ENCODE peak calls at places on chromosomes 6 and 20, in seven cellular contexts. M, L, S, Z, I, J and U are unnamed samples.

GRCh38 chr20:51176846-51177245 is 153.9 kb upstream of the KCNG1 start:
- DNase-seq in M (no peak), L (no peak), S (no peak), Z (no peak), I (peak; percentile 76), J (no peak), U (peak; percentile 18)

GRCh38 chr6:6546318-6547110 is 42.0 kb upstream of the LY86 start:
- DNase-seq in M (peak; percentile 73), L (peak; percentile 47), S (peak; percentile 21), Z (no peak), I (peak; percentile 64), J (peak; percentile 8), U (peak; percentile 1)

GRCh38 chr6:32967151-32968091 is 973 bp upstream of the BRD2 start:
- DNase-seq in M (peak; percentile 65), L (no peak), S (peak; percentile 67), Z (no peak), I (peak; percentile 94), J (no peak), U (peak; percentile 49)

GRCh38 chr6:14711056-14711703 is 534.7 kb upstream of the JARID2 start:
- DNase-seq in M (peak; percentile 66), L (no peak), S (peak; percentile 86), Z (no peak), I (peak; percentile 69), J (peak; percentile 65), U (peak; percentile 98)

GRCh38 chr6:55798571-55798970 is 76.8 kb downstream of the BMP5 start:
- DNase-seq in M (no peak), L (no peak), S (no peak), Z (no peak), I (no peak), J (no peak), U (no peak)

GRCh38 chr6:34487536-34487935 is 21.7 kb downstream of the PACSIN1 start:
- DNase-seq in M (no peak), L (no peak), S (no peak), Z (no peak), I (no peak), J (no peak), U (no peak)

GRCh38 chr20:56247954-56248782 is at the start of gene MC3R:
- DNase-seq in M (peak; percentile 79), L (peak; percentile 38), S (no peak), Z (peak; percentile 27), I (peak; percentile 75), J (peak; percentile 29), U (peak; percentile 30)

GRCh38 chr20:6828794-6829423 is 61.4 kb downstream of the BMP2 start:
- DNase-seq in M (peak; percentile 46), L (peak; percentile 67), S (peak; percentile 61), Z (no peak), I (peak; percentile 82), J (peak; percentile 15), U (peak; percentile 43)

GRCh38 chr6:37710616-37711015 is 12.9 kb upstream of the MDGA1 start:
- DNase-seq in M (no peak), L (no peak), S (no peak), Z (no peak), I (no peak), J (no peak), U (no peak)

GRCh38 chr20:24681634-24682495 is 212.4 kb downstream of the SYNDIG1 start:
- DNase-seq in M (no peak), L (no peak), S (no peak), Z (no peak), I (no peak), J (no peak), U (no peak)

GRCh38 chr20:49674383-49675352 is 39.0 kb downstream of the B4GALT5 start:
- DNase-seq in M (no peak), L (no peak), S (no peak), Z (no peak), I (peak; percentile 59), J (peak; percentile 13), U (peak; percentile 30)

GRCh38 chr6:54935739-54936138 is 89.2 kb downstream of the FAM83B start:
- DNase-seq in M (no peak), L (no peak), S (peak; percentile 39), Z (no peak), I (peak; percentile 80), J (peak; percentile 35), U (peak; percentile 87)

GRCh38 chr6:108564178-108564577 is 3.5 kb downstream of the FOXO3 start:
- DNase-seq in M (no peak), L (no peak), S (peak; percentile 80), Z (no peak), I (no peak), J (peak; percentile 73), U (peak; percentile 98)

GRCh38 chr6:37141291-37142046 is 28.5 kb upstream of the PIM1 start:
- DNase-seq in M (peak; percentile 87), L (peak; percentile 75), S (peak; percentile 80), Z (peak; percentile 89), I (peak; percentile 96), J (peak; percentile 64), U (peak; percentile 81)

GRCh38 chr20:58064411-58065010 is 163.9 kb downstream of the ANKRD60 start:
- DNase-seq in M (no peak), L (no peak), S (no peak), Z (no peak), I (no peak), J (no peak), U (no peak)

GRCh38 chr20:44664127-44664526 is 12.6 kb upstream of the ADA start:
- DNase-seq in M (no peak), L (no peak), S (no peak), Z (no peak), I (no peak), J (peak; percentile 29), U (no peak)

GRCh38 chr6:112024464-112024863 is 29.4 kb upstream of the CCN6 start:
- DNase-seq in M (no peak), L (no peak), S (no peak), Z (no peak), I (no peak), J (no peak), U (no peak)

GRCh38 chr20:53034899-53035298 is 62.7 kb downstream of the TSHZ2 start:
- DNase-seq in M (no peak), L (no peak), S (no peak), Z (no peak), I (peak; percentile 39), J (no peak), U (no peak)

GRCh38 chr20:53036992-53037391 is 64.8 kb downstream of the TSHZ2 start:
- DNase-seq in M (no peak), L (no peak), S (no peak), Z (no peak), I (no peak), J (no peak), U (no peak)

GRCh38 chr20:53030061-53030460 is 57.9 kb downstream of the TSHZ2 start:
- DNase-seq in M (no peak), L (no peak), S (no peak), Z (no peak), I (no peak), J (no peak), U (no peak)

GRCh38 chr20:53032021-53033001 is 60.2 kb downstream of the TSHZ2 start:
- DNase-seq in M (no peak), L (no peak), S (peak; percentile 95), Z (no peak), I (no peak), J (peak; percentile 63), U (peak; percentile 25)

GRCh38 chr20:53033176-53033575 is 61.0 kb downstream of the TSHZ2 start:
- DNase-seq in M (no peak), L (no peak), S (no peak), Z (no peak), I (no peak), J (no peak), U (no peak)
- H3K23ac ChIP-seq in M (no peak overlapping the region), L (no peak overlapping the region), S (no peak overlapping the region), Z (no peak overlapping the region), I (no peak overlapping the region), J (no peak overlapping the region), U (no peak overlapping the region)

DNA sequence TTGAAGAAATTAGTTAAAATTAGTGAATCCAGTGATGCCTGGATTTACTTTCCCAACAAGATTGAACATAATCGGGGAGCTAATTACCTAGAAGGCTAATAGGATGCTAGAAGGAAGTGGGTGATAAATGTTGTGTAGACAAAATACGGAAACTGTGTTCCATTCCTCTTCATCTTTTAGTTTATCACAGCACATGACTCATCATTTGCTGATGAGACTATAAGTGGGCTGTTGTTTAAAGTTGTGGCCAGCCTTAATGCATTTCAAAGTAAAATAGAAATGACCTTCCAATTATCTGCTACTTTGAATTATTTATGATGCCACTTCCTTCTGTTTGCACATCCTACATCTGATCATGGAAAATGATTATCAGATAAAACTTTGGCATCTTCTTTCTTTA is 43.4 kb downstream of the OGFRL1 start:
- DNase-seq in M (no peak), L (no peak), S (peak; percentile 68), Z (no peak), I (no peak), J (no peak), U (peak; percentile 49)
- H2BK120ac ChIP-seq in M (no peak overlapping the region), L (no peak overlapping the region), S (no peak overlapping the region), Z (no peak overlapping the region), I (no peak overlapping the region), J (no peak overlapping the region), U (no peak overlapping the region)

DNA sequence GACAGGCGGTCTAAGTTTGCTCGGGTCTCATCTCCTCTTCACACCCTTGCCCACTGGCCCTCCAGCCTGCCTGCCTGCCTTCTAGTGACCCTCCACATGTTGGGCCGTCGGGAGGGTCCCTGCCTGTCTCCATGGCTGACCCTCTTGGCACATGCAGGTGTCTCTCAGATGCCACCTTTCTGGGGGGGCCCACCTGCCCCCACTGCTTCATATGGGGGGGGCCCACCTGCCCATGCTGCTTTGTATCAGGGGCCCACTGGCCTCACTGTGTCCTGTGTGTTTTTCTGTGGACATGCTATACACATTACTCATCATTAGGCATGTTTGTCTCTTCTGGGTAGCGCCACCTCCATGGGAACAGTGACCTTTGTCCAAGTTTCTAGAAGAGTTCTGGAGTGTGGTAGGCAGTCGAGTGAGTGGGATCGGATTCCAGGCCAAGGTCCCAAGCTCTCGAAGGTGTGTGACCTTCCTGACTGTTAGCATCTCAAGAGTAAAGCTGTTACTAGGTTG is 40.4 kb upstream of the KIF25 start:
- DNase-seq in M (no peak), L (no peak), S (peak; percentile 40), Z (no peak), I (no peak), J (peak; percentile 45), U (peak; percentile 17)
- H3K23ac ChIP-seq in M (no peak overlapping the region), L (peak overlapping the region; percentile 61), S (no peak overlapping the region), Z (no peak overlapping the region), I (no peak overlapping the region), J (no peak overlapping the region), U (no peak overlapping the region)

GRCh38 chr6:19734519-19734918 is 102.7 kb upstream of the ID4 start:
- DNase-seq in M (no peak), L (peak; percentile 58), S (no peak), Z (no peak), I (no peak), J (no peak), U (no peak)
- H2BK120ac ChIP-seq in M (no peak overlapping the region), L (no peak overlapping the region), S (no peak overlapping the region), Z (no peak overlapping the region), I (no peak overlapping the region), J (no peak overlapping the region), U (no peak overlapping the region)

DNA sequence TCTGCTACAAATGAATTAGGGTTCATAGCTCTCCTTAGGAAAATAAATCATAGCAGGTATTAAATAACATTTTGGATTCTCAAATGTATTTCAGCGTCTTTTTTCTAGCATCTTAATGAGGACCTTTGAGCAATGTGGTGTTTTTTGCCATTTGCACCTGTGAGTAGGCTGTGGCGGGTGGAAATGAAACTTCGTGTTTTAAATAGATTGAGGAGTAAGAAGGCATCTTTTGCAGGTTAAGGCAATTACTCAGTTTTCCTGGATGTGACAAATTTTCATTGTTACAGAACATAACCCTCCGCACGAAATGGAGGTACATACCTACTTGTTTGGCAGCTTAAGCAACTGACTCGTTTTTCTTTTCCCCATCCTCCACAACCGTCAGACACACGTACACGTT is 708.9 kb upstream of the NRSN1 start:
- DNase-seq in M (no peak), L (no peak), S (no peak), Z (no peak), I (no peak), J (no peak), U (no peak)
- H3K23ac ChIP-seq in M (no peak overlapping the region), L (no peak overlapping the region), S (no peak overlapping the region), Z (no peak overlapping the region), I (no peak overlapping the region), J (no peak overlapping the region), U (no peak overlapping the region)

GRCh38 chr20:52812231-52812847 is 159.8 kb upstream of the TSHZ2 start:
- DNase-seq in M (no peak), L (no peak), S (no peak), Z (no peak), I (peak; percentile 23), J (no peak), U (no peak)
- H2BK120ac ChIP-seq in M (no peak overlapping the region), L (no peak overlapping the region), S (no peak overlapping the region), Z (no peak overlapping the region), I (no peak overlapping the region), J (no peak overlapping the region), U (no peak overlapping the region)